ENCODE peak calls at places on chromosome 1, in nine cellular contexts. S is stimulated activated naive B cell treated with anti-CD40 and anti-IgM and Interleukin-4, amounts not matched to agents 10 μg/mL and 1 μg/mL and 100 μg/mL, for 72 hours; L is NAMALWA; Q is D341Med; P is nephron progenitor cell; W is glutamatergic neuron; Y is neural crest cell; T is fibroblast of pulmonary artery; F is OCI-M1. E is an unnamed sample.
A peak's percentile ranks its signal among the peaks of the same experiment; 100 is the strongest.

GRCh38 chr1:111656093-111657017 is 36.8 kb downstream of the RAP1A start:
- DNase-seq in T (peak; percentile 75), F (peak; percentile 76), P (peak; percentile 21), S (no peak), L (peak; percentile 50), W (no peak), Q (peak; percentile 38), Y (peak; percentile 5), E (peak; percentile 29)

GRCh38 chr1:180157576-180158057 is 2.9 kb downstream of the QSOX1 start:
- DNase-seq in P (no peak), Q (no peak), S (no peak), F (no peak), Y (no peak), L (no peak), T (no peak), W (no peak), E (no peak)

GRCh38 chr1:94025383-94026340 is 95.3 kb downstream of the ABCA4 start:
- DNase-seq in S (no peak), T (peak; percentile 89), Q (peak; percentile 64), F (peak; percentile 67), P (peak; percentile 40), L (peak; percentile 49), W (no peak), Y (peak; percentile 38), E (peak; percentile 30)

GRCh38 chr1:61131716-61132115 is 49.4 kb downstream of the NFIA start:
- DNase-seq in P (no peak), Y (no peak), L (no peak), S (no peak), Q (no peak), W (no peak), F (peak; percentile 55), T (peak; percentile 68), E (no peak)

GRCh38 chr1:94142022-94142421 is 21.1 kb upstream of the ABCA4 start:
- DNase-seq in T (peak; percentile 66), Q (no peak), L (no peak), W (no peak), S (no peak), P (no peak), F (no peak), Y (no peak), E (no peak)

GRCh38 chr1:203996126-203996525 is 76.8 kb upstream of the SOX13 start:
- DNase-seq in F (no peak), S (no peak), W (no peak), Q (no peak), T (peak; percentile 22), Y (peak; percentile 38), P (peak; percentile 45), L (no peak), E (no peak)

GRCh38 chr1:38991638-38992449 is 768 bp downstream of the AKIRIN1 start:
- DNase-seq in Q (peak; percentile 40), S (no peak), F (peak; percentile 59), T (peak; percentile 40), Y (peak; percentile 20), P (peak; percentile 60), L (no peak), W (peak; percentile 66), E (peak; percentile 42)

GRCh38 chr1:25565188-25565591 is 21.8 kb downstream of the LDLRAP1 start:
- DNase-seq in W (no peak), F (no peak), Y (no peak), T (no peak), L (no peak), P (no peak), Q (no peak), S (no peak), E (no peak)

GRCh38 chr1:115098979-115099692 is 9.8 kb upstream of the TSPAN2 start:
- DNase-seq in Y (no peak), F (peak; percentile 62), Q (no peak), W (no peak), L (peak; percentile 87), S (peak; percentile 45), T (no peak), P (no peak), E (no peak)

GRCh38 chr1:152926091-152926490 is 17.7 kb downstream of the IVL start:
- DNase-seq in F (peak; percentile 48), L (peak; percentile 51), P (no peak), Q (peak; percentile 6), W (no peak), T (no peak), S (no peak), Y (no peak), E (peak; percentile 68)

GRCh38 chr1:180507826-180508724 is 5.7 kb upstream of the ACBD6 start:
- DNase-seq in P (no peak), S (no peak), Y (no peak), L (peak; percentile 63), W (no peak), F (peak; percentile 68), T (peak; percentile 47), Q (no peak), E (no peak)

E was measured in WERI-Rb-1.